ENCODE peak calls at places on chromosomes 11 and 22, in six cellular contexts. M, Z, G, W, U and J are unnamed samples.

GRCh38 chr11:128335729-128336128 is 251.6 kb downstream of the ETS1 start:
- DNase-seq in U (no peak), W (no peak), G (no peak), Z (peak), M (no peak), J (no peak)

GRCh38 chr11:110085255-110085838 is 7.8 kb upstream of the ZC3H12C start:
- DNase-seq in G (no peak), M (no peak), U (no peak), Z (no peak), W (no peak), J (no peak)

GRCh38 chr11:121199516-121199915 is 93.1 kb upstream of the SC5D start:
- DNase-seq in W (no peak), U (no peak), G (no peak), Z (no peak), M (no peak), J (no peak)

GRCh38 chr11:80188228-80188627 is 747.4 kb upstream of the TENM4 start:
- DNase-seq in U (no peak), M (no peak), Z (no peak), G (no peak), W (no peak), J (no peak)

GRCh38 chr11:70005107-70005818 is 72.9 kb upstream of the ANO1 start:
- DNase-seq in Z (no peak), W (peak), U (no peak), G (no peak), M (no peak), J (no peak)

GRCh38 chr11:92225563-92226308 is 1.1 kb downstream of the FAT3 start:
- DNase-seq in U (peak), W (no peak), M (no peak), G (no peak), Z (no peak), J (peak)

GRCh38 chr11:75810637-75811383 is 4.2 kb upstream of the UVRAG start:
- DNase-seq in G (no peak), U (no peak), W (no peak), M (no peak), Z (no peak), J (no peak)

GRCh38 chr11:59773082-59773438 is 17.9 kb downstream of the STX3 start:
- DNase-seq in U (no peak), M (no peak), W (no peak), G (no peak), Z (no peak), J (no peak)

GRCh38 chr11:84419576-84419975 is 1133.4 kb upstream of the CCDC90B start:
- DNase-seq in M (no peak), U (no peak), Z (no peak), W (no peak), G (no peak), J (no peak)

GRCh38 chr11:113263458-113264095 is 50.8 kb upstream of the TTC12 start:
- DNase-seq in W (no peak), G (no peak), U (no peak), M (no peak), Z (no peak), J (no peak)

GRCh38 chr11:100003985-100004384 is 683.1 kb upstream of the ARHGAP42 start:
- DNase-seq in G (no peak), U (no peak), Z (no peak), W (no peak), M (no peak), J (no peak)

GRCh38 chr22:27241430-27242110 is 560.0 kb downstream of the MN1 start:
- DNase-seq in G (peak), M (no peak), U (peak), W (no peak), Z (peak), J (no peak)

GRCh38 chr11:3058753-3059664 is 1.8 kb upstream of the CARS1 start:
- DNase-seq in U (no peak), M (peak), W (peak), Z (peak), G (no peak), J (no peak)

GRCh38 chr11:39374963-39375698 is 2084.3 kb downstream of the LRRC4C start:
- DNase-seq in Z (peak), W (no peak), U (no peak), G (no peak), M (no peak), J (peak)

GRCh38 chr22:50531546-50532352 is 1.9 kb upstream of the TYMP start:
- DNase-seq in Z (peak), M (no peak), U (peak), W (no peak), G (no peak), J (peak)

GRCh38 chr11:7600205-7600775 is 73.0 kb downstream of the CYB5R2 start:
- DNase-seq in G (peak), M (no peak), W (no peak), Z (peak), U (peak), J (peak)

GRCh38 chr11:94493443-94494199 is at the start of the genes ANKRD49 and MRE11:
- DNase-seq in G (peak), U (peak), Z (peak), M (peak), W (peak), J (peak)

GRCh38 chr11:90805172-90805571 is 582.3 kb upstream of the CHORDC1 start:
- DNase-seq in Z (peak), G (no peak), W (no peak), M (no peak), U (no peak), J (no peak)

GRCh38 chr11:73318501-73319011 is 10.5 kb downstream of the ARHGEF17 start:
- DNase-seq in W (no peak), Z (no peak), G (no peak), M (no peak), U (no peak), J (no peak)

GRCh38 chr11:2581151-2581930 is 118.5 kb downstream of the KCNQ1OT1 start:
- DNase-seq in M (no peak), U (peak), Z (no peak), G (no peak), W (no peak), J (no peak)

GRCh38 chr11:12075822-12076821 is 34.3 kb upstream of the MICAL2 start:
- DNase-seq in W (peak), U (no peak), M (peak), G (no peak), Z (no peak), J (no peak)

GRCh38 chr11:134069426-134069921 is 602 bp downstream of the JAM3 start:
- DNase-seq in U (peak), G (no peak), M (no peak), W (no peak), Z (peak), J (peak)

GRCh38 chr11:70127653-70128434 is 49.7 kb downstream of the ANO1 start:
- DNase-seq in M (peak), U (no peak), Z (no peak), G (no peak), W (no peak), J (no peak)

GRCh38 chr22:42581762-42582716 is 28.3 kb downstream of the SERHL2 start:
- DNase-seq in Z (peak), U (peak), M (peak), W (peak), G (peak), J (peak)

GRCh38 chr11:112806876-112807275 is 154.3 kb upstream of the NCAM1 start:
- DNase-seq in G (no peak), M (no peak), W (no peak), Z (no peak), U (no peak), J (no peak)

GRCh38 chr11:61554172-61554988 is 26.5 kb downstream of the SYT7 start:
- DNase-seq in M (no peak), U (no peak), W (no peak), Z (no peak), G (no peak), J (no peak)

GRCh38 chr11:2139691-2140337 is 625 bp upstream of the IGF2 start:
- DNase-seq in G (no peak), Z (no peak), U (no peak), W (no peak), M (no peak), J (no peak)

GRCh38 chr11:21988477-21988876 is 204.4 kb upstream of the ANO5 start:
- DNase-seq in U (no peak), G (no peak), W (no peak), Z (no peak), M (no peak), J (no peak)

GRCh38 chr11:77195071-77195705 is 67.1 kb downstream of the MYO7A start:
- DNase-seq in U (peak), M (no peak), W (no peak), Z (no peak), G (no peak), J (no peak)

GRCh38 chr11:35277827-35278226 is 138.9 kb downstream of the CD44 start:
- DNase-seq in M (no peak), W (no peak), U (no peak), G (no peak), Z (no peak), J (no peak)

GRCh38 chr11:60950933-60951610 is 904 bp downstream of the SLC15A3 start:
- DNase-seq in U (no peak), G (no peak), Z (peak), W (no peak), M (no peak), J (no peak)

GRCh38 chr22:23055448-23056179 is 14.7 kb upstream of the GNAZ start:
- DNase-seq in U (no peak), Z (no peak), W (no peak), M (no peak), G (no peak), J (no peak)

GRCh38 chr11:118247041-118247440 is 5.1 kb downstream of the MPZL3 start:
- DNase-seq in Z (peak), M (no peak), U (no peak), G (no peak), W (no peak), J (no peak)

GRCh38 chr11:105821366-105821765 is 200.7 kb downstream of the MSANTD4 start:
- DNase-seq in W (no peak), G (no peak), U (no peak), M (no peak), Z (no peak), J (no peak)

GRCh38 chr11:95944623-95945022 is 20.7 kb upstream of the MTMR2 start:
- DNase-seq in U (no peak), G (no peak), W (no peak), M (no peak), Z (no peak), J (no peak)

GRCh38 chr11:111736191-111736590 is 30.0 kb downstream of the PPP2R1B start:
- DNase-seq in U (no peak), Z (no peak), W (peak), M (no peak), G (no peak), J (no peak)

GRCh38 chr11:118791961-118792578 is 1.1 kb upstream of the DDX6 start:
- DNase-seq in W (no peak), M (no peak), U (no peak), Z (peak), G (peak), J (no peak)

GRCh38 chr11:106988151-106988806 is 30.0 kb downstream of the GUCY1A2 start:
- DNase-seq in G (no peak), W (peak), Z (no peak), M (no peak), U (no peak), J (no peak)

GRCh38 chr11:61791737-61792309 is 576 bp downstream of the TMEM258 start:
- DNase-seq in G (peak), W (peak), Z (peak), M (peak), U (peak), J (peak)